ENCODE peak calls at places on chromosomes 11 and 22, in five cellular contexts. W is GM03348; O is fibroblast of the aortic adventitia; T is NCI-H1105 treated with DMSO at 0.1 percent for 48 hours; Q is stimulated activated CD8-positive, alpha-beta memory T cell treated with anti-CD3 and anti-CD28 coated beads, Interleukin-4, amount 100 ng/mL, for 4 hours. R is an unnamed sample.

GRCh38 chr11:101866619-101867491 is 48.0 kb upstream of the CEP126 start:
- DNase-seq in W (peak), O (peak), T (peak), Q (no peak), R (no peak)

GRCh38 chr11:93704237-93704636 is 37.1 kb downstream of the TAF1D start:
- DNase-seq in W (no peak), O (no peak), T (no peak), Q (no peak), R (no peak)

GRCh38 chr22:42347281-42347824 is 76.9 kb upstream of the TCF20 start:
- DNase-seq in W (no peak), O (no peak), T (no peak), Q (no peak), R (no peak)

GRCh38 chr11:41446566-41446965 is 12.9 kb downstream of the LRRC4C start:
- DNase-seq in W (no peak), O (no peak), T (no peak), Q (no peak), R (no peak)

GRCh38 chr11:70135142-70136132 is 57.3 kb downstream of the ANO1 start:
- DNase-seq in W (peak), O (peak), T (no peak), Q (no peak), R (no peak)

GRCh38 chr11:119678351-119678750 is 50.6 kb downstream of the NECTIN1 start:
- DNase-seq in W (no peak), O (no peak), T (no peak), Q (no peak), R (no peak)

GRCh38 chr11:71184421-71185210 is 67.8 kb downstream of the SHANK2 start:
- DNase-seq in W (no peak), O (no peak), T (no peak), Q (no peak), R (no peak)

GRCh38 chr11:120169981-120170698 is 32.2 kb upstream of the TRIM29 start:
- DNase-seq in W (peak), O (no peak), T (no peak), Q (no peak), R (no peak)

GRCh38 chr11:61554172-61554988 is 26.5 kb downstream of the SYT7 start:
- DNase-seq in W (no peak), O (no peak), T (no peak), Q (peak), R (no peak)

GRCh38 chr22:17761145-17761488 is 13.2 kb downstream of the BID start:
- DNase-seq in W (no peak), O (no peak), T (no peak), Q (no peak), R (no peak)

GRCh38 chr11:67666303-67666645 is 8.1 kb downstream of the ALDH3B2 start:
- DNase-seq in W (no peak), O (no peak), T (no peak), Q (no peak), R (no peak)

GRCh38 chr11:75492181-75492820 is 33.4 kb downstream of the GDPD5 start:
- DNase-seq in W (no peak), O (no peak), T (no peak), Q (peak), R (no peak)

GRCh38 chr22:42179616-42180015 is 49.0 kb upstream of the CYP2D6 start:
- DNase-seq in W (peak), O (peak), T (no peak), Q (no peak), R (no peak)

GRCh38 chr22:19406281-19406811 is 25.2 kb downstream of the HIRA start:
- DNase-seq in W (no peak), O (no peak), T (no peak), Q (no peak), R (no peak)

GRCh38 chr11:69252494-69252845 is 41.5 kb upstream of the MYEOV start:
- DNase-seq in W (peak), O (no peak), T (no peak), Q (no peak), R (no peak)

GRCh38 chr11:76629133-76629852 is 41.3 kb downstream of the LRRC32 start:
- DNase-seq in W (no peak), O (peak), T (no peak), Q (no peak), R (no peak)

GRCh38 chr22:20811171-20811570 is 37.3 kb downstream of the SERPIND1 start:
- DNase-seq in W (no peak), O (no peak), T (no peak), Q (no peak), R (no peak)

GRCh38 chr11:35943761-35944502 is at the start of gene LDLRAD3:
- DNase-seq in W (peak), O (peak), T (peak), Q (no peak), R (peak)

GRCh38 chr11:63761173-63761572 is 7.4 kb downstream of the ZFTA start:
- DNase-seq in W (no peak), O (no peak), T (no peak), Q (no peak), R (no peak)

GRCh38 chr22:27220349-27220748 is 563.0 kb downstream of the MIAT start:
- DNase-seq in W (peak), O (peak), T (no peak), Q (no peak), R (no peak)

GRCh38 chr22:24564376-24565058 is 8.7 kb downstream of the SNRPD3 start:
- DNase-seq in W (peak), O (peak), T (no peak), Q (no peak), R (no peak)

GRCh38 chr11:126647735-126648134 is 292.2 kb downstream of the ST3GAL4 start:
- DNase-seq in W (peak), O (peak), T (no peak), Q (no peak), R (no peak)

R was measured in posterior cingulate gyrus.